ENCODE peak calls at places on chromosomes 4 and X, in eight cellular contexts. K is mesendoderm, I is A673, T is Panc1, J is lower lobe of right lung, G is MM.1S, H is body of pancreas, D is suprapubic skin. M is an unnamed sample.

GRCh38 chr4:183596056-183596757 is 62.8 kb downstream of the RWDD4 start:
- DNase-seq in K (no peak), I (no peak), T (no peak), J (no peak), G (no peak), H (no peak), D (no peak), M (no peak)

GRCh38 chr4:7041851-7042696 is 1.1 kb upstream of the TADA2B start:
- DNase-seq in K (no peak), I (peak; percentile 24), T (no peak), J (peak; percentile 84), G (no peak), H (peak; percentile 51), D (peak; percentile 87), M (peak; percentile 25)

GRCh38 chr4:133903029-133903428 is 298.6 kb downstream of the PABPC4L start:
- DNase-seq in K (no peak), I (no peak), T (no peak), J (no peak), G (no peak), H (no peak), D (no peak), M (no peak)

GRCh38 chrX:29419774-29420553 is 795.4 kb upstream of the MAGEB2 start:
- DNase-seq in K (peak; percentile 17), I (no peak), T (no peak), J (no peak), G (no peak), H (no peak), D (no peak), M (no peak)

GRCh38 chr4:165944900-165945299 is 71.9 kb downstream of the TLL1 start:
- DNase-seq in K (no peak), I (no peak), T (no peak), J (no peak), G (no peak), H (no peak), D (no peak), M (no peak)

GRCh38 chr4:115454228-115454627 is 340.8 kb upstream of the NDST4 start:
- DNase-seq in K (no peak), I (no peak), T (no peak), J (no peak), G (no peak), H (no peak), D (no peak), M (no peak)

GRCh38 chr4:175767130-175767529 is 44.9 kb downstream of the GPM6A start:
- DNase-seq in K (no peak), I (no peak), T (no peak), J (no peak), G (no peak), H (no peak), D (no peak), M (no peak)

GRCh38 chr4:18155062-18156041 is 133.8 kb upstream of the LCORL start:
- DNase-seq in K (no peak), I (no peak), T (no peak), J (no peak), G (no peak), H (no peak), D (no peak), M (no peak)

GRCh38 chrX:39212456-39212855 is 411.2 kb downstream of the MID1IP1 start:
- DNase-seq in K (no peak), I (no peak), T (no peak), J (no peak), G (no peak), H (no peak), D (no peak), M (no peak)

DNA sequence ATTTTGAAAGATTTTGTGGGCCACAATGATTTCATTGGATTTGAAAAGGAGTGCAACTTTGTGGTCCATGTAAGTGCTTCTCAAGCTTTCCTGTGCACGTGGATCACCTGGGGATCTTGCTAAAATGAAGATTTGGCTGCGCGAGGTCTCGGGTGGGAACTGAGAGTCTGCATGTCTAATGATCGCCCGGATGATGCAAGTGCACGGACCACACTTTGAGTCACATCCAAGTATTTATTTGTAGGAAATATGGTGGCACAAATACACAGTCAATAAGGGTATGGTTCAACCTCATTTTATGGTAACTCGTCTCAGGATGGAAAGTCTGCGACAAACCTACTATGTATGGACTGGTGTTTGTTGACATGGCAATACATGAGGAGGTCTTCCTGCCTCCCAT is 899 bp downstream of the BMX start:
- DNase-seq in K (no peak), I (no peak), T (no peak), J (no peak), G (no peak), H (no peak), D (no peak), M (no peak)
- H3K4me1 ChIP-seq in K (no peaks in the 10 kb centered on the region), I (no peaks in the 10 kb centered on the region), T (no peaks in the 10 kb centered on the region), J (no peaks in the 10 kb centered on the region), G (no peaks in the 10 kb centered on the region), H (no peaks in the 10 kb centered on the region), D (no peaks in the 10 kb centered on the region), M (no peaks in the 10 kb centered on the region)

GRCh38 chrX:102514536-102514935 is 2.0 kb downstream of the TMSB15A start:
- DNase-seq in K (no peak), I (no peak), T (no peak), J (no peak), G (no peak), H (no peak), D (no peak), M (no peak)

GRCh38 chrX:102517331-102517730 is 792 bp upstream of the TMSB15A start:
- DNase-seq in K (peak; percentile 29), I (peak; percentile 56), T (no peak), J (no peak), G (no peak), H (no peak), D (no peak), M (no peak)

DNA sequence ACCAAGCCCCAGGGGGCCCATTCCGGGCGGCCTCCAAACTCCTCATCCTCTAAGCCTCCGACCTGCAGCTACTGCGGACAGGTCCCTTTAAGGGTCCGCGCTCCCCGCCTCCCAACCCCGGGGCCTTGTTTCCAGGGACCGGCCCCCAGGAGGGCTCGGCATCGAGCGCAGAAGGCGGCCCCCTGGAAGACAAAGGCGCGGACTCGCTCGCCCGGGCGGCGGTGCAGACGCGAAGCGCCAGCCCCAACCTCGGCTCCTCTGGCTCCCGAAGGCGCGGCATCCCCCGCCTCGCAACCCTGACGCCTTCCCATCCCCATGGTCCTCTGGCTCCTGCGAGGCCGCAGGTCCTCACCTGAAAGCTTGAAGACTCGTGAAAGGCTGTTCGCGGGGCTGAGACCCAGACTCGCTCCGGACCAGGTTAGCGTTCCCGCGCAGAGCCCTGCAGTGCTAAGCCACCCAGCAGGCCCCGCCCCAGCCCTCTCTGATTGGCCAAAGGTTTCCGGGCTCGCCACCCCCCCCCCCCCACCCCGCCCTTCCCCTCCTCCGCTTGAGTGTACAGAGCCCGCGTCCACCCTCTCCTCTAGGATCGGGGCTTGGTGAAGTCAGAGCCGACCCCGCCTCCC is at the start of gene TMSB15A:
- DNase-seq in K (peak; percentile 80), I (peak; percentile 80), T (no peak), J (peak; percentile 76), G (peak; percentile 63), H (peak; percentile 69), D (peak; percentile 72), M (peak; percentile 42)
- H3K4me3 ChIP-seq in K (peak within 1 kb of the TSS; percentile 64), I (peak within 1 kb of the TSS; percentile 48), T (peak within 1 kb of the TSS; percentile 43), J (peak within 1 kb of the TSS; percentile 58), G (peak within 1 kb of the TSS; percentile 55), H (peak within 1 kb of the TSS; percentile 20), D (peak within 1 kb of the TSS; percentile 46), M (peak within 1 kb of the TSS; percentile 40)

GRCh38 chr4:10020871-10021676 is at the start of gene SLC2A9:
- DNase-seq in K (no peak), I (no peak), T (no peak), J (no peak), G (no peak), H (no peak), D (peak; percentile 77), M (peak; percentile 32)
- H3K27ac ChIP-seq in K (no peak within 1 kb of the TSS), I (no peak within 1 kb of the TSS), T (no peak within 1 kb of the TSS), J (peak within 1 kb of the TSS; percentile 86), G (no peak within 1 kb of the TSS), H (no peak within 1 kb of the TSS), D (peak within 1 kb of the TSS; percentile 83), M (peak within 1 kb of the TSS; percentile 44)

DNA sequence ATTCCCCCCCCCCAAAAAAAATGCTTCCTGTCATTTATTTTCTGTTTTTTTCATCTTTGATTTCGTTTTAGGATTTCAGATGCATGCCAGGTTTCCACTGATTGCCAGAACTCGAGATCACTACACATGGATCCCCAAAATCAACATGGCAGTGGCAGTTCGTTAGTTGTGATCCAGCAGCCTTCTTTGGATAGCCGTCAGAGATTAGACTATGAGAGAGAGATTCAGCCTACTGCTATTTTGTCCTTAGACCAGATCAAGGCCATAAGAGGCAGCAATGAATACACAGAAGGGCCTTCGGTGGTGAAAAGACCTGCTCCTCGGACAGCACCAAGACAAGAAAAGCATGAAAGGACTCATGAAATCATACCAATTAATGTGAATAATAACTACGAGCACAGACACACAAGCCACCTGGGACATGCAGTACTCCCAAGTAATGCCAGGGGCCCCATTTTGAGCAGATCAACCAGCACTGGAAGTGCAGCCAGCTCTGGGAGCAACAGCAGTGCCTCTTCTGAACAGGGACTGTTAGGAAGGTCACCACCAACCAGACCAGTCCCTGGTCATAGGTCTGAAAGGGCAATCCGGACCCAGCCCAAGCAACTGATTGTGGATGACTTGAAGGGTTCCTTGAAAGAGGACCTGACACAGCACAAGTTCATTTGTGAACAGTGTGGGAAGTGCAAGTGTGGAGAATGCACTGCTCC is 5.0 kb downstream of the SPRY1 start:
- DNase-seq in K (peak; percentile 19), I (no peak), T (no peak), J (no peak), G (no peak), H (no peak), D (no peak), M (no peak)
- H3K4me1 ChIP-seq in K (no peaks in the 10 kb centered on the region), I (peaks cover 6% of the 10 kb centered on the region), T (peaks cover 30% of the 10 kb centered on the region), J (peaks cover 17% of the 10 kb centered on the region), G (peaks cover 5% of the 10 kb centered on the region), H (peaks cover 8% of the 10 kb centered on the region), D (peaks cover 51% of the 10 kb centered on the region), M (no peaks in the 10 kb centered on the region)

GRCh38 chr4:39700500-39700899 is 2.6 kb downstream of the UBE2K start:
- DNase-seq in K (no peak), I (no peak), T (no peak), J (no peak), G (no peak), H (no peak), D (no peak), M (no peak)
- H3K4me3 ChIP-seq in K (no peak overlapping the region), I (peak overlapping the region; percentile 87), T (peak overlapping the region; percentile 85), J (peak overlapping the region; percentile 90), G (peak overlapping the region; percentile 93), H (no peak overlapping the region), D (peak overlapping the region; percentile 63), M (no peak overlapping the region)

GRCh38 chr4:26884486-26884988 is 23.9 kb downstream of the STIM2 start:
- DNase-seq in K (no peak), I (no peak), T (no peak), J (no peak), G (no peak), H (no peak), D (no peak), M (no peak)

GRCh38 chr4:26878729-26879415 is 18.2 kb downstream of the STIM2 start:
- DNase-seq in K (no peak), I (no peak), T (no peak), J (no peak), G (no peak), H (no peak), D (no peak), M (no peak)

GRCh38 chr4:26877946-26878345 is 17.3 kb downstream of the STIM2 start:
- DNase-seq in K (no peak), I (no peak), T (no peak), J (no peak), G (no peak), H (no peak), D (no peak), M (no peak)

GRCh38 chr4:26877417-26877816 is 16.8 kb downstream of the STIM2 start:
- DNase-seq in K (no peak), I (no peak), T (no peak), J (no peak), G (no peak), H (no peak), D (no peak), M (no peak)

GRCh38 chr4:26879805-26880204 is 19.2 kb downstream of the STIM2 start:
- DNase-seq in K (no peak), I (no peak), T (no peak), J (no peak), G (no peak), H (no peak), D (no peak), M (no peak)
- H3K27ac ChIP-seq in K (no peak overlapping the region), I (no peak overlapping the region), T (no peak overlapping the region), J (no peak overlapping the region), G (no peak overlapping the region), H (no peak overlapping the region), D (no peak overlapping the region), M (no peak overlapping the region)

M was measured in tibial nerve.